ENCODE peak calls at places on chromosomes 1 and 21, in five cellular contexts. V is astrocyte of the cerebellum; M is choroid plexus epithelial cell; N is esophagus muscularis mucosa; O is activated CD8-positive, alpha-beta T cell treated with anti-CD3 and anti-CD28 coated beads for 36 hours. F is an unnamed sample.

GRCh38 chr1:119647734-119648619 is at the start of gene ZNF697:
- DNase-seq in V (peak), M (peak), N (peak), O (peak), F (peak)

GRCh38 chr1:218613105-218613504 is 268.0 kb downstream of the TGFB2 start:
- DNase-seq in V (no peak), M (no peak), N (no peak), O (no peak), F (no peak)

GRCh38 chr1:175824079-175824478 is 80.7 kb upstream of the TNR start:
- DNase-seq in V (no peak), M (no peak), N (no peak), O (peak), F (no peak)

GRCh38 chr1:32349211-32349708 is 13.0 kb downstream of the FAM229A start:
- DNase-seq in V (peak), M (peak), N (no peak), O (no peak), F (peak)

GRCh38 chr21:33682992-33683627 is 40.8 kb downstream of the ITSN1 start:
- DNase-seq in V (peak), M (peak), N (no peak), O (no peak), F (peak)

GRCh38 chr1:234919061-234919755 is 209.4 kb downstream of the TOMM20 start:
- DNase-seq in V (no peak), M (no peak), N (no peak), O (no peak), F (no peak)

GRCh38 chr1:30274937-30275621 is 448.3 kb downstream of the MATN1 start:
- DNase-seq in V (no peak), M (no peak), N (no peak), O (no peak), F (no peak)

GRCh38 chr1:195335541-195335940 is 1272.7 kb downstream of the KCNT2 start:
- DNase-seq in V (no peak), M (no peak), N (no peak), O (no peak), F (no peak)

GRCh38 chr1:64356636-64357256 is 113.2 kb upstream of the CACHD1 start:
- DNase-seq in V (no peak), M (no peak), N (peak), O (no peak), F (no peak)

DNA sequence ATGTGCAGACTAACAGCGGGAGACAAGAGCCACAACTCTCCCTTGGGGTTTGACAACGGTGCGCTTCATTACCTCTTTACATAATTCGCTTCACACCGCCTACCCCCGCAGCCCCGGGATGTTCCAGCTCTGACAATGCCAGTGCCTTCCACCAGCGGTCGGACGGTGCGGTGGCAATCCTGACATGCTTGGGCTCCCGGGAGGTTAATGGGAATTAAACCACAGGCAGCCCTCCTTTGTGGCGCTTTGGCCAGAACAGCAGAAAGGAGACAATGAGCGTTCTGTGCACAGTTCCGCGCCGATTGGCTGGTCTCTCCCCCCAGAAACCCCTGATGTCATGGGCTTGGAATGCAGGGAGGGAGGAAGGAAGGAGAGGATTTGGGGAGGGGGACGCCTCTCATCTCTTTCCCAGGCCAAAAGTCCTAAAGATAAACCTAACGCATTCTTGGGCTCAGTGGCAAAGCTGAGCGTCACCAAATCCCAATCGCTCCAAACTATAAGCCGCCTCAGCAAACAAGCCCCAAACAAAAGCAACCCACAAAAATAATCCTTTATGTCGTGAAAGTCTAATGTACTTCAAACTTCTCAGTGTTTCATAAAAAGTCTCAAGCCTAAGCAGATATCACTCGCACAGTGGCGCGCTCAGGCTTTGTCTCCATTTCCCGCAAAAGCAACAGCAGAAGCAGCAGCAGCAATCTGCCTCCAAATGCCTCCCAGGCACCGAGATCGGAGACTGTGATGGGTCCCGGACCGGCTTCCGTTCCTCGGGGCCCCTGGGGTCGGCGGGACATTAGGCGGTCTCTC is 1.1 kb downstream of the CNN3 start:
- DNase-seq in V (peak), M (peak), N (peak), O (peak), F (peak)
- TF ChIP-seq CTCF in V (peak), M (no peak), N (no peak), O (no peak), F (no peak)

GRCh38 chr1:20483833-20484525 is 2.0 kb downstream of the CAMK2N1 start:
- DNase-seq in V (no peak), M (no peak), N (no peak), O (no peak), F (peak)
- TF ChIP-seq CTCF in V (peak), M (peak), N (no peak), O (no peak), F (no peak)

DNA sequence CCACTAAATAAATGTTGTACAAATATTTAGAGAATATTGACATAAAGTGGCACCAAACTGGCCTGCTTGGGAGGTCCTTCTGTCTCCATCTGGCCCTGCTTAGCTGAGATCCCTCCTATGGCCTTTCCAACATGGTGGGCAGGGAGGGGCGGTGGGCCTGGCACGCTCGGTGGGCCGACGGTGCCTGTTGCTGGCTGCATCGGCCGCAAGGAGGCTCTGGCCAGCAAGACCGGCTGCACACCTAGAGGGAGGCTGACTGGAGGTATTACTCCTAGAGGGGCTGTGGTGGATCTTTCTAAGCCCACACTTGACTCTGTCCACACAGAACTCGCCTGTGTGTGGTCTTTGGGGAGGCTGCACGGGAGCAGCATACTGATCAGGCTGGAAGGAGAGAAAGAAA is 41.7 kb upstream of the ZC3H12A start:
- DNase-seq in V (no peak), M (no peak), N (no peak), O (no peak), F (no peak)
- TF ChIP-seq CTCF in V (no peak), M (peak), N (no peak), O (no peak), F (no peak)

DNA sequence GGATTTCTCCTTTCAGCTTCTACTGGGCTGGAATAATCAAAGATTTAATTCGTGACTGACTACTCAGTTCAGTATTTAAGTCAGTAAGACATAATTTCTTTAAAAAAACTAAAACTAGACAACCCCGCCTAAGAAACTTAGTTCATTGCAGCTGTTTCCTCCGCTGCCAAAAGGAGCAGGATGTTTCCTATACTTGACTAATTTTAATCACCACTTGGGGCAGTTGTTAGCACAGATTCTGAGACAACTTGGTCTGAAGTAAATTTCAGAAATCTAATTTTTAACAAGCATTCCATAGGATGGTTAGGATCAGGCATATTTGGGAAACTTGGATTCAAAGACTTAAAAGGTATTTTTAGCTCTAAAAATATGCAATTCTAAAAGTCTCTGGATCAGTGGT is 34.0 kb downstream of the EPRS1 start:
- DNase-seq in V (no peak), M (peak), N (no peak), O (no peak), F (peak)
- TF ChIP-seq CTCF in V (no peak), M (peak), N (no peak), O (no peak), F (peak)

GRCh38 chr1:182029379-182030331 is 31.9 kb downstream of the ZNF648 start:
- DNase-seq in V (peak), M (peak), N (peak), O (peak), F (peak)

GRCh38 chr1:182038220-182038619 is 23.3 kb downstream of the ZNF648 start:
- DNase-seq in V (no peak), M (no peak), N (no peak), O (no peak), F (no peak)

GRCh38 chr1:182032251-182032650 is 29.3 kb downstream of the ZNF648 start:
- DNase-seq in V (no peak), M (no peak), N (no peak), O (no peak), F (no peak)

GRCh38 chr1:182035097-182035770 is 26.3 kb downstream of the ZNF648 start:
- DNase-seq in V (no peak), M (no peak), N (no peak), O (peak), F (no peak)
- TF ChIP-seq CTCF in V (no peak), M (no peak), N (no peak), O (peak), F (no peak)

DNA sequence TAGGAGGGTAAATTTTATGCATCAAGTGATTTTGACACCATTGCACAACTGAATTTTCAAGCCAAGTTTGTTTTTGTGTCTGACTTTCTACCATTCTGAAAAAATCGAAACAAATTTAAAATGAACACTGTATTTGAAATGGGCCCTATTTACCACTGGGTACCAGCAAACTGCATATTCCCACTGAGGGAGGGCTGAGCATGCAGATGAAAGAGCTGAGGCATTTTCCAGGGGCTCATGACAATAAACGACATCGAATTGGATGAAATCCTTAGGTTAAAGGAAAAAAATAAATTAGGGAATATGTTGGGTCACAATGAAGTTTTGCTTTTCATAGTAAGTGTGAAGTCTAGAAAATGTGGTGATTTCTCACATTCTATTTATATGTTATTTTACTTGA is 11.1 kb downstream of the ZBTB18 start:
- DNase-seq in V (no peak), M (no peak), N (no peak), O (no peak), F (no peak)
- TF ChIP-seq CTCF in V (no peak), M (no peak), N (no peak), O (no peak), F (no peak)

GRCh38 chr21:41135715-41136114 is 32.2 kb upstream of the BACE2 start:
- DNase-seq in V (no peak), M (no peak), N (no peak), O (no peak), F (no peak)

GRCh38 chr21:41137401-41137800 is 30.6 kb upstream of the BACE2 start:
- DNase-seq in V (no peak), M (no peak), N (no peak), O (no peak), F (no peak)

GRCh38 chr21:41136286-41136685 is 31.7 kb upstream of the BACE2 start:
- DNase-seq in V (no peak), M (no peak), N (no peak), O (no peak), F (no peak)

GRCh38 chr21:41130883-41131282 is 37.1 kb upstream of the BACE2 start:
- DNase-seq in V (no peak), M (no peak), N (no peak), O (no peak), F (no peak)

DNA sequence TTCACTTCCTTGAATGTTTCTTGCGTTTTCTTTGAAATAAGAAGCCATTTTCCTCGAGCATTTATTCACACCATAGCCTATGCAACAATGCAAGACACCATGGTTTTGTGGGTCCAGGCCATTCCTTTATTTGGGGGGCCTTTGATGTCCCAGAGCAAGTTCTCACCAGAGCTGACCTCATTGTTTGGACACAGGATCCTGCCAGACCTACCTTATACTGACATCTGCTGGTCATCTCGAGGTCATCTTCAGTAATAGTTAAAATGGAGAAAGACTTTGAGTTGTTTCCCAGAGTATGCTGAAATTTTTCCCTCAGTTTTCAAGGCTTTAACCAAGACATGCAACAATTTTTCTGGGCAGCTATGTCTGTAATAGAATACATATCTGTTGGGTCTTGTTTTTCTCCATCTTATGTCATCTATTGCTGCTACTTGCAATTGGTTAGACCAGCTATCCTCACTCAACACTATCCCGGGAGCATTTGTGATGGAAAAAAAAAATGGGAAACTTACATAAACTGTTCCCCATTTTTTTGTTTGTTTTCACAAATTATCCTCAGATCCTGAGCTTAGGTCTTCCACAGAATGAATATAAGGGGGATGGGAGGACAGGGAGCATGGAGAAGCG is 34.0 kb upstream of the BACE2 start:
- DNase-seq in V (peak), M (peak), N (no peak), O (no peak), F (peak)
- TF ChIP-seq CTCF in V (peak), M (peak), N (peak), O (no peak), F (peak)